ENCODE peak calls at places on chromosome 12, in ten cellular contexts. One of them, this sample, is unnamed.

GRCh38 chr12:62632521-62632920 is 165.9 kb downstream of the MON2 start:
- DNase-seq in NCI-H1436: no peak
- DNase-seq in amniotic stem cell: no peak
- DNase-seq in EL: peak; percentile 39
- DNase-seq in DMS79: no peak
- DNase-seq in bronchial epithelial cell: no peak
- DNase-seq in naive B cell: no peak
- DNase-seq in GM03348: peak; percentile 86
- DNase-seq in Jurkat, Clone E6-1: no peak
- DNase-seq in activated CD8-positive, alpha-beta memory T cell treated with anti-CD3 and anti-CD28 coated beads, Interleukin-2, amount 10 ng/mL, durations not matched to agents 7 days and 5 days: no peak
- DNase-seq in this sample: no peak

GRCh38 chr12:108734200-108734906 is 3.0 kb upstream of the CORO1C start:
- DNase-seq in NCI-H1436: no peak
- DNase-seq in amniotic stem cell: peak; percentile 71
- DNase-seq in EL: peak; percentile 95
- DNase-seq in DMS79: no peak
- DNase-seq in bronchial epithelial cell: peak; percentile 99
- DNase-seq in naive B cell: no peak
- DNase-seq in GM03348: peak; percentile 75
- DNase-seq in Jurkat, Clone E6-1: no peak
- DNase-seq in activated CD8-positive, alpha-beta memory T cell treated with anti-CD3 and anti-CD28 coated beads, Interleukin-2, amount 10 ng/mL, durations not matched to agents 7 days and 5 days: peak; percentile 60
- DNase-seq in this sample: no peak

GRCh38 chr12:16583991-16584745 is 21.8 kb downstream of the LMO3 start:
- DNase-seq in NCI-H1436: no peak
- DNase-seq in amniotic stem cell: no peak
- DNase-seq in EL: no peak
- DNase-seq in DMS79: no peak
- DNase-seq in bronchial epithelial cell: peak; percentile 99
- DNase-seq in naive B cell: no peak
- DNase-seq in GM03348: no peak
- DNase-seq in Jurkat, Clone E6-1: no peak
- DNase-seq in activated CD8-positive, alpha-beta memory T cell treated with anti-CD3 and anti-CD28 coated beads, Interleukin-2, amount 10 ng/mL, durations not matched to agents 7 days and 5 days: no peak
- DNase-seq in this sample: no peak

GRCh38 chr12:48794870-48795269 is 6.0 kb upstream of the ADCY6 start:
- DNase-seq in NCI-H1436: no peak
- DNase-seq in amniotic stem cell: peak; percentile 72
- DNase-seq in EL: peak; percentile 87
- DNase-seq in DMS79: peak; percentile 68
- DNase-seq in bronchial epithelial cell: peak; percentile 96
- DNase-seq in naive B cell: no peak
- DNase-seq in GM03348: no peak
- DNase-seq in Jurkat, Clone E6-1: no peak
- DNase-seq in activated CD8-positive, alpha-beta memory T cell treated with anti-CD3 and anti-CD28 coated beads, Interleukin-2, amount 10 ng/mL, durations not matched to agents 7 days and 5 days: no peak
- DNase-seq in this sample: no peak

GRCh38 chr12:60072911-60073310 is 477.1 kb downstream of the SLC16A7 start:
- DNase-seq in NCI-H1436: no peak
- DNase-seq in amniotic stem cell: no peak
- DNase-seq in EL: peak; percentile 67
- DNase-seq in DMS79: no peak
- DNase-seq in bronchial epithelial cell: peak; percentile 35
- DNase-seq in naive B cell: no peak
- DNase-seq in GM03348: peak; percentile 52
- DNase-seq in Jurkat, Clone E6-1: no peak
- DNase-seq in activated CD8-positive, alpha-beta memory T cell treated with anti-CD3 and anti-CD28 coated beads, Interleukin-2, amount 10 ng/mL, durations not matched to agents 7 days and 5 days: no peak
- DNase-seq in this sample: no peak

GRCh38 chr12:40614923-40615322 is 77.3 kb upstream of the CNTN1 start:
- DNase-seq in NCI-H1436: no peak
- DNase-seq in amniotic stem cell: no peak
- DNase-seq in EL: no peak
- DNase-seq in DMS79: no peak
- DNase-seq in bronchial epithelial cell: peak; percentile 30
- DNase-seq in naive B cell: no peak
- DNase-seq in GM03348: no peak
- DNase-seq in Jurkat, Clone E6-1: no peak
- DNase-seq in activated CD8-positive, alpha-beta memory T cell treated with anti-CD3 and anti-CD28 coated beads, Interleukin-2, amount 10 ng/mL, durations not matched to agents 7 days and 5 days: no peak
- DNase-seq in this sample: no peak

GRCh38 chr12:100199347-100200136 is 1.1 kb upstream of the ACTR6 start:
- DNase-seq in NCI-H1436: peak; percentile 50
- DNase-seq in amniotic stem cell: no peak
- DNase-seq in EL: peak; percentile 56
- DNase-seq in DMS79: peak; percentile 64
- DNase-seq in bronchial epithelial cell: peak; percentile 15
- DNase-seq in naive B cell: peak; percentile 80
- DNase-seq in GM03348: peak; percentile 76
- DNase-seq in Jurkat, Clone E6-1: peak; percentile 35
- DNase-seq in activated CD8-positive, alpha-beta memory T cell treated with anti-CD3 and anti-CD28 coated beads, Interleukin-2, amount 10 ng/mL, durations not matched to agents 7 days and 5 days: peak; percentile 90
- DNase-seq in this sample: peak; percentile 80

GRCh38 chr12:22282283-22282682 is 52.2 kb downstream of the ST8SIA1 start:
- DNase-seq in NCI-H1436: no peak
- DNase-seq in amniotic stem cell: no peak
- DNase-seq in EL: peak; percentile 84
- DNase-seq in DMS79: no peak
- DNase-seq in bronchial epithelial cell: peak; percentile 94
- DNase-seq in naive B cell: no peak
- DNase-seq in GM03348: peak; percentile 63
- DNase-seq in Jurkat, Clone E6-1: no peak
- DNase-seq in activated CD8-positive, alpha-beta memory T cell treated with anti-CD3 and anti-CD28 coated beads, Interleukin-2, amount 10 ng/mL, durations not matched to agents 7 days and 5 days: no peak
- DNase-seq in this sample: no peak

GRCh38 chr12:12881495-12881894 is 9.9 kb upstream of the GPRC5A start:
- DNase-seq in NCI-H1436: no peak
- DNase-seq in amniotic stem cell: no peak
- DNase-seq in EL: peak; percentile 63
- DNase-seq in DMS79: no peak
- DNase-seq in bronchial epithelial cell: peak; percentile 94
- DNase-seq in naive B cell: no peak
- DNase-seq in GM03348: peak; percentile 12
- DNase-seq in Jurkat, Clone E6-1: no peak
- DNase-seq in activated CD8-positive, alpha-beta memory T cell treated with anti-CD3 and anti-CD28 coated beads, Interleukin-2, amount 10 ng/mL, durations not matched to agents 7 days and 5 days: no peak
- DNase-seq in this sample: no peak